ENCODE peak calls at places on chromosomes 7 and 10, in four cellular contexts. X, H, P and Q are unnamed samples.

GRCh38 chr10:95314519-95314918 is 23.7 kb upstream of the PDLIM1 start:
- DNase-seq in X (no peak), H (no peak), P (no peak), Q (no peak)

GRCh38 chr7:28685660-28686417 is 272.3 kb downstream of the TRIL start:
- DNase-seq in H (peak), P (no peak), X (peak), Q (peak)

GRCh38 chr10:24128066-24128751 is 80.7 kb upstream of the KIAA1217 start:
- DNase-seq in H (peak), X (no peak), P (no peak), Q (no peak)

GRCh38 chr10:9189448-9189847 is 1135.0 kb downstream of the GATA3 start:
- DNase-seq in H (no peak), X (no peak), P (no peak), Q (no peak)

GRCh38 chr7:157211710-157212109 is 73.0 kb downstream of the UBE3C start:
- DNase-seq in P (no peak), H (no peak), X (no peak), Q (no peak)

GRCh38 chr10:122052702-122053101 is 63.7 kb downstream of the TACC2 start:
- DNase-seq in X (no peak), P (no peak), H (no peak), Q (no peak)

GRCh38 chr10:72826346-72826745 is 67.2 kb upstream of the OIT3 start:
- DNase-seq in P (no peak), X (no peak), H (no peak), Q (no peak)

GRCh38 chr7:36784991-36785940 is 61.0 kb upstream of the AOAH start:
- DNase-seq in X (peak), P (peak), H (no peak), Q (no peak)

GRCh38 chr7:525740-526139 is 6.1 kb upstream of the PDGFA start:
- DNase-seq in X (no peak), P (no peak), H (no peak), Q (no peak)

GRCh38 chr7:693280-693679 is 33.2 kb upstream of the DNAAF5 start:
- DNase-seq in H (no peak), X (no peak), P (no peak), Q (no peak)

GRCh38 chr7:115910541-115911164 is 119.9 kb downstream of the TFEC start:
- DNase-seq in P (no peak), H (peak), X (no peak), Q (no peak)

GRCh38 chr10:119981826-119982225 is 89.3 kb downstream of the SEC23IP start:
- DNase-seq in P (no peak), H (no peak), X (no peak), Q (no peak)

GRCh38 chr10:7667262-7668141 is 736 bp upstream of the ITIH5 start:
- DNase-seq in X (peak), H (no peak), P (no peak), Q (peak)